ENCODE peak calls at places on chromosomes 6 and 20, in eight cellular contexts. One of them, this sample, is unnamed.

GRCh38 chr20:2652724-2653510 is 485 bp downstream of the NOP56 start:
- DNase-seq in iris pigment epithelial cell: peak
- DNase-seq in WERI-Rb-1: peak
- DNase-seq in ELR: peak
- DNase-seq in T-helper 9 cell: no peak
- DNase-seq in mesendoderm: no peak
- DNase-seq in AG08396: peak
- DNase-seq in stimulated activated CD8-positive, alpha-beta memory T cell treated with anti-CD3 and anti-CD28 coated beads, Interleukin-4, amount 100 ng/mL, for 4 hours: peak
- DNase-seq in this sample: peak

GRCh38 chr6:23282243-23283021 is 713.1 kb downstream of the HDGFL1 start:
- DNase-seq in ELR: no peak
- DNase-seq in T-helper 9 cell: no peak
- DNase-seq in WERI-Rb-1: no peak
- DNase-seq in AG08396: no peak
- DNase-seq in stimulated activated CD8-positive, alpha-beta memory T cell treated with anti-CD3 and anti-CD28 coated beads, Interleukin-4, amount 100 ng/mL, for 4 hours: no peak
- DNase-seq in mesendoderm: no peak
- DNase-seq in iris pigment epithelial cell: no peak
- DNase-seq in this sample: no peak

GRCh38 chr20:48772183-48772976 is 55.4 kb downstream of the PREX1 start:
- DNase-seq in T-helper 9 cell: no peak
- DNase-seq in mesendoderm: no peak
- DNase-seq in iris pigment epithelial cell: no peak
- DNase-seq in stimulated activated CD8-positive, alpha-beta memory T cell treated with anti-CD3 and anti-CD28 coated beads, Interleukin-4, amount 100 ng/mL, for 4 hours: no peak
- DNase-seq in AG08396: no peak
- DNase-seq in ELR: no peak
- DNase-seq in WERI-Rb-1: no peak
- DNase-seq in this sample: no peak

GRCh38 chr20:33490934-33491656 is 1.2 kb downstream of the CBFA2T2 start:
- DNase-seq in AG08396: no peak
- DNase-seq in ELR: peak
- DNase-seq in stimulated activated CD8-positive, alpha-beta memory T cell treated with anti-CD3 and anti-CD28 coated beads, Interleukin-4, amount 100 ng/mL, for 4 hours: no peak
- DNase-seq in iris pigment epithelial cell: peak
- DNase-seq in mesendoderm: no peak
- DNase-seq in WERI-Rb-1: no peak
- DNase-seq in T-helper 9 cell: no peak
- DNase-seq in this sample: no peak

GRCh38 chr6:118509009-118509617 is 39.0 kb upstream of the PLN start:
- DNase-seq in iris pigment epithelial cell: peak
- DNase-seq in stimulated activated CD8-positive, alpha-beta memory T cell treated with anti-CD3 and anti-CD28 coated beads, Interleukin-4, amount 100 ng/mL, for 4 hours: no peak
- DNase-seq in ELR: peak
- DNase-seq in T-helper 9 cell: no peak
- DNase-seq in WERI-Rb-1: peak
- DNase-seq in mesendoderm: peak
- DNase-seq in AG08396: peak
- DNase-seq in this sample: peak

GRCh38 chr6:134741193-134741521 is 208.7 kb downstream of the ALDH8A1 start:
- DNase-seq in stimulated activated CD8-positive, alpha-beta memory T cell treated with anti-CD3 and anti-CD28 coated beads, Interleukin-4, amount 100 ng/mL, for 4 hours: no peak
- DNase-seq in mesendoderm: peak
- DNase-seq in T-helper 9 cell: no peak
- DNase-seq in WERI-Rb-1: peak
- DNase-seq in iris pigment epithelial cell: no peak
- DNase-seq in AG08396: no peak
- DNase-seq in ELR: no peak
- DNase-seq in this sample: no peak

GRCh38 chr6:20182069-20182468 is 30.2 kb downstream of the MBOAT1 start:
- DNase-seq in WERI-Rb-1: no peak
- DNase-seq in AG08396: no peak
- DNase-seq in ELR: no peak
- DNase-seq in iris pigment epithelial cell: no peak
- DNase-seq in stimulated activated CD8-positive, alpha-beta memory T cell treated with anti-CD3 and anti-CD28 coated beads, Interleukin-4, amount 100 ng/mL, for 4 hours: no peak
- DNase-seq in mesendoderm: no peak
- DNase-seq in T-helper 9 cell: no peak
- DNase-seq in this sample: no peak

GRCh38 chr6:39495640-39496039 is 173.1 kb upstream of the KCNK16 start:
- DNase-seq in iris pigment epithelial cell: no peak
- DNase-seq in T-helper 9 cell: no peak
- DNase-seq in AG08396: no peak
- DNase-seq in stimulated activated CD8-positive, alpha-beta memory T cell treated with anti-CD3 and anti-CD28 coated beads, Interleukin-4, amount 100 ng/mL, for 4 hours: no peak
- DNase-seq in WERI-Rb-1: no peak
- DNase-seq in ELR: no peak
- DNase-seq in mesendoderm: no peak
- DNase-seq in this sample: no peak

GRCh38 chr6:2970034-2970685 is 1.2 kb downstream of the SERPINB6 start:
- DNase-seq in iris pigment epithelial cell: no peak
- DNase-seq in stimulated activated CD8-positive, alpha-beta memory T cell treated with anti-CD3 and anti-CD28 coated beads, Interleukin-4, amount 100 ng/mL, for 4 hours: no peak
- DNase-seq in T-helper 9 cell: no peak
- DNase-seq in mesendoderm: no peak
- DNase-seq in AG08396: no peak
- DNase-seq in WERI-Rb-1: no peak
- DNase-seq in ELR: peak
- DNase-seq in this sample: no peak

GRCh38 chr6:31216208-31216898 is 45.9 kb upstream of the POU5F1 start:
- DNase-seq in WERI-Rb-1: no peak
- DNase-seq in stimulated activated CD8-positive, alpha-beta memory T cell treated with anti-CD3 and anti-CD28 coated beads, Interleukin-4, amount 100 ng/mL, for 4 hours: no peak
- DNase-seq in T-helper 9 cell: no peak
- DNase-seq in AG08396: no peak
- DNase-seq in mesendoderm: no peak
- DNase-seq in iris pigment epithelial cell: no peak
- DNase-seq in ELR: no peak
- DNase-seq in this sample: no peak

GRCh38 chr6:138514860-138515540 is 15.7 kb upstream of the NHSL1 start:
- DNase-seq in T-helper 9 cell: no peak
- DNase-seq in mesendoderm: no peak
- DNase-seq in WERI-Rb-1: no peak
- DNase-seq in stimulated activated CD8-positive, alpha-beta memory T cell treated with anti-CD3 and anti-CD28 coated beads, Interleukin-4, amount 100 ng/mL, for 4 hours: no peak
- DNase-seq in ELR: no peak
- DNase-seq in iris pigment epithelial cell: no peak
- DNase-seq in AG08396: no peak
- DNase-seq in this sample: no peak

GRCh38 chr6:45590225-45590624 is 212.5 kb upstream of the SUPT3H start:
- DNase-seq in AG08396: no peak
- DNase-seq in WERI-Rb-1: no peak
- DNase-seq in stimulated activated CD8-positive, alpha-beta memory T cell treated with anti-CD3 and anti-CD28 coated beads, Interleukin-4, amount 100 ng/mL, for 4 hours: no peak
- DNase-seq in mesendoderm: no peak
- DNase-seq in T-helper 9 cell: no peak
- DNase-seq in ELR: peak
- DNase-seq in iris pigment epithelial cell: peak
- DNase-seq in this sample: no peak

GRCh38 chr20:60057866-60058807 is 99.9 kb downstream of the CDH26 start:
- DNase-seq in mesendoderm: peak
- DNase-seq in AG08396: no peak
- DNase-seq in stimulated activated CD8-positive, alpha-beta memory T cell treated with anti-CD3 and anti-CD28 coated beads, Interleukin-4, amount 100 ng/mL, for 4 hours: no peak
- DNase-seq in T-helper 9 cell: no peak
- DNase-seq in WERI-Rb-1: peak
- DNase-seq in iris pigment epithelial cell: peak
- DNase-seq in ELR: no peak
- DNase-seq in this sample: peak

GRCh38 chr6:115001726-115002436 is 659.1 kb upstream of the HS3ST5 start:
- DNase-seq in iris pigment epithelial cell: no peak
- DNase-seq in AG08396: no peak
- DNase-seq in T-helper 9 cell: no peak
- DNase-seq in mesendoderm: no peak
- DNase-seq in WERI-Rb-1: no peak
- DNase-seq in ELR: peak
- DNase-seq in stimulated activated CD8-positive, alpha-beta memory T cell treated with anti-CD3 and anti-CD28 coated beads, Interleukin-4, amount 100 ng/mL, for 4 hours: no peak
- DNase-seq in this sample: no peak

GRCh38 chr20:35171753-35172433 is at the start of gene PROCR:
- DNase-seq in mesendoderm: peak
- DNase-seq in AG08396: peak
- DNase-seq in WERI-Rb-1: peak
- DNase-seq in iris pigment epithelial cell: peak
- DNase-seq in stimulated activated CD8-positive, alpha-beta memory T cell treated with anti-CD3 and anti-CD28 coated beads, Interleukin-4, amount 100 ng/mL, for 4 hours: no peak
- DNase-seq in T-helper 9 cell: no peak
- DNase-seq in ELR: peak
- DNase-seq in this sample: peak

GRCh38 chr6:55450007-55450406 is 122.7 kb downstream of the GFRAL start:
- DNase-seq in ELR: peak
- DNase-seq in mesendoderm: no peak
- DNase-seq in AG08396: no peak
- DNase-seq in iris pigment epithelial cell: peak
- DNase-seq in stimulated activated CD8-positive, alpha-beta memory T cell treated with anti-CD3 and anti-CD28 coated beads, Interleukin-4, amount 100 ng/mL, for 4 hours: no peak
- DNase-seq in WERI-Rb-1: no peak
- DNase-seq in T-helper 9 cell: no peak
- DNase-seq in this sample: peak

GRCh38 chr6:107320126-107320525 is 139.2 kb downstream of the PDSS2 start:
- DNase-seq in T-helper 9 cell: no peak
- DNase-seq in stimulated activated CD8-positive, alpha-beta memory T cell treated with anti-CD3 and anti-CD28 coated beads, Interleukin-4, amount 100 ng/mL, for 4 hours: no peak
- DNase-seq in ELR: peak
- DNase-seq in mesendoderm: no peak
- DNase-seq in AG08396: no peak
- DNase-seq in WERI-Rb-1: no peak
- DNase-seq in iris pigment epithelial cell: peak
- DNase-seq in this sample: no peak

GRCh38 chr20:19802492-19803158 is 44.6 kb downstream of the RIN2 start:
- DNase-seq in AG08396: no peak
- DNase-seq in ELR: peak
- DNase-seq in mesendoderm: peak
- DNase-seq in WERI-Rb-1: peak
- DNase-seq in T-helper 9 cell: no peak
- DNase-seq in stimulated activated CD8-positive, alpha-beta memory T cell treated with anti-CD3 and anti-CD28 coated beads, Interleukin-4, amount 100 ng/mL, for 4 hours: no peak
- DNase-seq in iris pigment epithelial cell: no peak
- DNase-seq in this sample: no peak

GRCh38 chr6:166420351-166420750 is 37.6 kb upstream of the MPC1 start:
- DNase-seq in stimulated activated CD8-positive, alpha-beta memory T cell treated with anti-CD3 and anti-CD28 coated beads, Interleukin-4, amount 100 ng/mL, for 4 hours: no peak
- DNase-seq in mesendoderm: no peak
- DNase-seq in T-helper 9 cell: no peak
- DNase-seq in iris pigment epithelial cell: peak
- DNase-seq in WERI-Rb-1: no peak
- DNase-seq in AG08396: no peak
- DNase-seq in ELR: no peak
- DNase-seq in this sample: no peak

GRCh38 chr20:39851459-39851858 is 837.6 kb downstream of the MAFB start:
- DNase-seq in T-helper 9 cell: no peak
- DNase-seq in WERI-Rb-1: no peak
- DNase-seq in iris pigment epithelial cell: no peak
- DNase-seq in ELR: peak
- DNase-seq in mesendoderm: no peak
- DNase-seq in AG08396: peak
- DNase-seq in stimulated activated CD8-positive, alpha-beta memory T cell treated with anti-CD3 and anti-CD28 coated beads, Interleukin-4, amount 100 ng/mL, for 4 hours: no peak
- DNase-seq in this sample: peak

GRCh38 chr6:129753422-129753821 is 43.4 kb upstream of the ARHGAP18 start:
- DNase-seq in T-helper 9 cell: no peak
- DNase-seq in stimulated activated CD8-positive, alpha-beta memory T cell treated with anti-CD3 and anti-CD28 coated beads, Interleukin-4, amount 100 ng/mL, for 4 hours: no peak
- DNase-seq in mesendoderm: no peak
- DNase-seq in AG08396: no peak
- DNase-seq in WERI-Rb-1: no peak
- DNase-seq in ELR: peak
- DNase-seq in iris pigment epithelial cell: peak
- DNase-seq in this sample: no peak

GRCh38 chr6:21538186-21538798 is 55.3 kb upstream of the SOX4 start:
- DNase-seq in mesendoderm: peak
- DNase-seq in WERI-Rb-1: no peak
- DNase-seq in stimulated activated CD8-positive, alpha-beta memory T cell treated with anti-CD3 and anti-CD28 coated beads, Interleukin-4, amount 100 ng/mL, for 4 hours: no peak
- DNase-seq in T-helper 9 cell: no peak
- DNase-seq in ELR: peak
- DNase-seq in iris pigment epithelial cell: peak
- DNase-seq in AG08396: peak
- DNase-seq in this sample: peak

GRCh38 chr6:100475554-100476325 is 11.0 kb upstream of the SIM1 start:
- DNase-seq in AG08396: no peak
- DNase-seq in ELR: peak
- DNase-seq in stimulated activated CD8-positive, alpha-beta memory T cell treated with anti-CD3 and anti-CD28 coated beads, Interleukin-4, amount 100 ng/mL, for 4 hours: no peak
- DNase-seq in iris pigment epithelial cell: peak
- DNase-seq in T-helper 9 cell: no peak
- DNase-seq in WERI-Rb-1: no peak
- DNase-seq in mesendoderm: no peak
- DNase-seq in this sample: no peak

GRCh38 chr20:10249822-10250221 is 31.2 kb downstream of the SNAP25 start:
- DNase-seq in T-helper 9 cell: no peak
- DNase-seq in AG08396: no peak
- DNase-seq in WERI-Rb-1: no peak
- DNase-seq in stimulated activated CD8-positive, alpha-beta memory T cell treated with anti-CD3 and anti-CD28 coated beads, Interleukin-4, amount 100 ng/mL, for 4 hours: no peak
- DNase-seq in ELR: no peak
- DNase-seq in iris pigment epithelial cell: no peak
- DNase-seq in mesendoderm: peak
- DNase-seq in this sample: no peak

GRCh38 chr6:88238065-88238464 is 71.9 kb upstream of the CNR1 start:
- DNase-seq in T-helper 9 cell: no peak
- DNase-seq in ELR: peak
- DNase-seq in iris pigment epithelial cell: peak
- DNase-seq in stimulated activated CD8-positive, alpha-beta memory T cell treated with anti-CD3 and anti-CD28 coated beads, Interleukin-4, amount 100 ng/mL, for 4 hours: no peak
- DNase-seq in AG08396: no peak
- DNase-seq in WERI-Rb-1: peak
- DNase-seq in mesendoderm: peak
- DNase-seq in this sample: peak

GRCh38 chr20:57106030-57106682 is 160.3 kb downstream of the BMP7 start:
- DNase-seq in T-helper 9 cell: no peak
- DNase-seq in ELR: no peak
- DNase-seq in stimulated activated CD8-positive, alpha-beta memory T cell treated with anti-CD3 and anti-CD28 coated beads, Interleukin-4, amount 100 ng/mL, for 4 hours: no peak
- DNase-seq in mesendoderm: peak
- DNase-seq in WERI-Rb-1: no peak
- DNase-seq in AG08396: no peak
- DNase-seq in iris pigment epithelial cell: no peak
- DNase-seq in this sample: no peak

GRCh38 chr20:59789641-59790040 is 143.8 kb downstream of the SYCP2 start:
- DNase-seq in stimulated activated CD8-positive, alpha-beta memory T cell treated with anti-CD3 and anti-CD28 coated beads, Interleukin-4, amount 100 ng/mL, for 4 hours: no peak
- DNase-seq in T-helper 9 cell: no peak
- DNase-seq in ELR: no peak
- DNase-seq in AG08396: no peak
- DNase-seq in WERI-Rb-1: no peak
- DNase-seq in mesendoderm: no peak
- DNase-seq in iris pigment epithelial cell: no peak
- DNase-seq in this sample: no peak

GRCh38 chr6:89604662-89605061 is 33.9 kb downstream of the LYRM2 start:
- DNase-seq in AG08396: no peak
- DNase-seq in WERI-Rb-1: no peak
- DNase-seq in iris pigment epithelial cell: no peak
- DNase-seq in ELR: no peak
- DNase-seq in mesendoderm: peak
- DNase-seq in T-helper 9 cell: no peak
- DNase-seq in stimulated activated CD8-positive, alpha-beta memory T cell treated with anti-CD3 and anti-CD28 coated beads, Interleukin-4, amount 100 ng/mL, for 4 hours: no peak
- DNase-seq in this sample: no peak

GRCh38 chr6:164097557-164098398 is 683.3 kb downstream of the QKI start:
- DNase-seq in WERI-Rb-1: peak
- DNase-seq in AG08396: peak
- DNase-seq in mesendoderm: peak
- DNase-seq in ELR: peak
- DNase-seq in T-helper 9 cell: no peak
- DNase-seq in iris pigment epithelial cell: peak
- DNase-seq in stimulated activated CD8-positive, alpha-beta memory T cell treated with anti-CD3 and anti-CD28 coated beads, Interleukin-4, amount 100 ng/mL, for 4 hours: no peak
- DNase-seq in this sample: peak

GRCh38 chr6:6008648-6009421 is 2.1 kb upstream of the NRN1 start:
- DNase-seq in ELR: peak
- DNase-seq in T-helper 9 cell: no peak
- DNase-seq in WERI-Rb-1: peak
- DNase-seq in mesendoderm: peak
- DNase-seq in AG08396: peak
- DNase-seq in stimulated activated CD8-positive, alpha-beta memory T cell treated with anti-CD3 and anti-CD28 coated beads, Interleukin-4, amount 100 ng/mL, for 4 hours: no peak
- DNase-seq in iris pigment epithelial cell: no peak
- DNase-seq in this sample: peak

GRCh38 chr6:133034509-133035206 is 206.5 kb upstream of the EYA4 start:
- DNase-seq in T-helper 9 cell: no peak
- DNase-seq in WERI-Rb-1: no peak
- DNase-seq in AG08396: no peak
- DNase-seq in stimulated activated CD8-positive, alpha-beta memory T cell treated with anti-CD3 and anti-CD28 coated beads, Interleukin-4, amount 100 ng/mL, for 4 hours: no peak
- DNase-seq in iris pigment epithelial cell: no peak
- DNase-seq in mesendoderm: no peak
- DNase-seq in ELR: no peak
- DNase-seq in this sample: no peak

GRCh38 chr20:61560361-61560853 is 308.3 kb downstream of the CDH4 start:
- DNase-seq in stimulated activated CD8-positive, alpha-beta memory T cell treated with anti-CD3 and anti-CD28 coated beads, Interleukin-4, amount 100 ng/mL, for 4 hours: no peak
- DNase-seq in iris pigment epithelial cell: peak
- DNase-seq in AG08396: peak
- DNase-seq in mesendoderm: peak
- DNase-seq in T-helper 9 cell: no peak
- DNase-seq in ELR: peak
- DNase-seq in WERI-Rb-1: peak
- DNase-seq in this sample: peak